ENCODE peak calls at places on chromosome 22, in six cellular contexts. One of them, this sample, is unnamed.

GRCh38 chr22:45171830-45172229 is 8.1 kb downstream of the NUP50 start:
- DNase-seq in hepatocyte: no peak
- DNase-seq in heart left ventricle: no peak
- DNase-seq in WERI-Rb-1: no peak
- DNase-seq in mammary epithelial cell: no peak
- DNase-seq in brain microvascular endothelial cell: no peak
- DNase-seq in this sample: no peak

GRCh38 chr22:47395481-47395880 is 633.0 kb downstream of the TBC1D22A start:
- DNase-seq in heart left ventricle: no peak
- DNase-seq in WERI-Rb-1: no peak
- DNase-seq in hepatocyte: no peak
- DNase-seq in mammary epithelial cell: no peak
- DNase-seq in brain microvascular endothelial cell: peak
- DNase-seq in this sample: no peak

GRCh38 chr22:48595511-48595905 is 1232.2 kb downstream of the BRD1 start:
- DNase-seq in WERI-Rb-1: peak
- DNase-seq in brain microvascular endothelial cell: no peak
- DNase-seq in heart left ventricle: no peak
- DNase-seq in mammary epithelial cell: no peak
- DNase-seq in hepatocyte: no peak
- DNase-seq in this sample: no peak

GRCh38 chr22:39098026-39098425 is 982 bp downstream of the APOBEC3H start:
- DNase-seq in brain microvascular endothelial cell: no peak
- DNase-seq in hepatocyte: no peak
- DNase-seq in mammary epithelial cell: no peak
- DNase-seq in heart left ventricle: no peak
- DNase-seq in WERI-Rb-1: no peak
- DNase-seq in this sample: no peak

GRCh38 chr22:21026783-21027692 is 5.3 kb downstream of the SLC7A4 start:
- DNase-seq in brain microvascular endothelial cell: peak
- DNase-seq in hepatocyte: no peak
- DNase-seq in heart left ventricle: peak
- DNase-seq in WERI-Rb-1: peak
- DNase-seq in mammary epithelial cell: peak
- DNase-seq in this sample: peak

GRCh38 chr22:50519151-50519550 is 6.2 kb downstream of the SCO2 start:
- DNase-seq in mammary epithelial cell: no peak
- DNase-seq in heart left ventricle: no peak
- DNase-seq in brain microvascular endothelial cell: no peak
- DNase-seq in WERI-Rb-1: no peak
- DNase-seq in hepatocyte: no peak
- DNase-seq in this sample: no peak

GRCh38 chr22:43884600-43885318 is 7.1 kb downstream of the PNPLA5 start:
- DNase-seq in WERI-Rb-1: peak
- DNase-seq in hepatocyte: peak
- DNase-seq in heart left ventricle: peak
- DNase-seq in brain microvascular endothelial cell: peak
- DNase-seq in mammary epithelial cell: peak
- DNase-seq in this sample: no peak

GRCh38 chr22:41776381-41776780 is 24.1 kb upstream of the CCDC134 start:
- DNase-seq in mammary epithelial cell: no peak
- DNase-seq in heart left ventricle: no peak
- DNase-seq in hepatocyte: no peak
- DNase-seq in WERI-Rb-1: no peak
- DNase-seq in brain microvascular endothelial cell: no peak
- DNase-seq in this sample: no peak

GRCh38 chr22:22462813-22463567 is 45.6 kb downstream of the ZNF280B start:
- DNase-seq in hepatocyte: no peak
- DNase-seq in WERI-Rb-1: no peak
- DNase-seq in mammary epithelial cell: no peak
- DNase-seq in brain microvascular endothelial cell: no peak
- DNase-seq in heart left ventricle: no peak
- DNase-seq in this sample: no peak

GRCh38 chr22:36419912-36420882 is 32.4 kb upstream of the MYH9 start:
- DNase-seq in mammary epithelial cell: no peak
- DNase-seq in heart left ventricle: peak
- DNase-seq in hepatocyte: peak
- DNase-seq in brain microvascular endothelial cell: no peak
- DNase-seq in WERI-Rb-1: no peak
- DNase-seq in this sample: no peak

GRCh38 chr22:40637181-40638150 is 947 bp upstream of the MRTFA start:
- DNase-seq in mammary epithelial cell: no peak
- DNase-seq in WERI-Rb-1: peak
- DNase-seq in heart left ventricle: peak
- DNase-seq in brain microvascular endothelial cell: no peak
- DNase-seq in hepatocyte: peak
- DNase-seq in this sample: peak

GRCh38 chr22:44714703-44715350 is 12.8 kb downstream of the PRR5 start:
- DNase-seq in brain microvascular endothelial cell: no peak
- DNase-seq in heart left ventricle: no peak
- DNase-seq in hepatocyte: no peak
- DNase-seq in WERI-Rb-1: no peak
- DNase-seq in mammary epithelial cell: no peak
- DNase-seq in this sample: no peak

GRCh38 chr22:46108564-46109473 is 41.5 kb upstream of the PPARA start:
- DNase-seq in WERI-Rb-1: peak
- DNase-seq in mammary epithelial cell: peak
- DNase-seq in hepatocyte: peak
- DNase-seq in brain microvascular endothelial cell: no peak
- DNase-seq in heart left ventricle: peak
- DNase-seq in this sample: peak

GRCh38 chr22:43658823-43659222 is 153.3 kb downstream of the EFCAB6 start:
- DNase-seq in WERI-Rb-1: peak
- DNase-seq in heart left ventricle: no peak
- DNase-seq in brain microvascular endothelial cell: no peak
- DNase-seq in mammary epithelial cell: no peak
- DNase-seq in hepatocyte: no peak
- DNase-seq in this sample: no peak

GRCh38 chr22:39122772-39123470 is 25.9 kb downstream of the APOBEC3H start:
- DNase-seq in mammary epithelial cell: no peak
- DNase-seq in heart left ventricle: no peak
- DNase-seq in brain microvascular endothelial cell: no peak
- DNase-seq in WERI-Rb-1: no peak
- DNase-seq in hepatocyte: no peak
- DNase-seq in this sample: no peak

GRCh38 chr22:37340331-37341262 is 58.3 kb downstream of the CYTH4 start:
- DNase-seq in mammary epithelial cell: no peak
- DNase-seq in WERI-Rb-1: no peak
- DNase-seq in heart left ventricle: no peak
- DNase-seq in hepatocyte: no peak
- DNase-seq in brain microvascular endothelial cell: no peak
- DNase-seq in this sample: no peak

GRCh38 chr22:35457729-35458546 is 58.0 kb downstream of the MCM5 start:
- DNase-seq in heart left ventricle: no peak
- DNase-seq in mammary epithelial cell: peak
- DNase-seq in hepatocyte: no peak
- DNase-seq in WERI-Rb-1: no peak
- DNase-seq in brain microvascular endothelial cell: no peak
- DNase-seq in this sample: no peak

GRCh38 chr22:47295226-47295901 is 532.9 kb downstream of the TBC1D22A start:
- DNase-seq in WERI-Rb-1: peak
- DNase-seq in heart left ventricle: no peak
- DNase-seq in brain microvascular endothelial cell: no peak
- DNase-seq in hepatocyte: no peak
- DNase-seq in mammary epithelial cell: no peak
- DNase-seq in this sample: no peak

GRCh38 chr22:37763652-37764051 is 44.1 kb upstream of the GCAT start:
- DNase-seq in heart left ventricle: no peak
- DNase-seq in WERI-Rb-1: peak
- DNase-seq in hepatocyte: no peak
- DNase-seq in brain microvascular endothelial cell: no peak
- DNase-seq in mammary epithelial cell: no peak
- DNase-seq in this sample: no peak

DNA sequence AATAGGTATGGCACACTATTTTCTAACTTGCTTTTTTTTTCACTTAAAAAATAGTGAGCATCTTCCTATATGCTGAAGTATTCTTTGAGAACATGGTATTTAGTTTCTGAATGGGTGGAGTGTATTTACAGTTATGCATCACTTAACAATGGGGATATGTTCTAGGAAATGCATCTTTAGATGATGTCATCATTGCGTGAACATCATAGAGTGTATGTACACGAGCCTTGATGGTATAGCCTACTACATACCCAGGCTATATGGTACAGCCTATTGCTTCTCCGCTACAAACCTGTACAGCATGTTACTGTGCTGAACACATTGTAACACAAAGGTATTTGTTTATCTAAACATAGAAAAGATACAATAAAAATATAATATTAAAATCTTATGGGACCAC is 124.3 kb upstream of the ASPHD2 start:
- DNase-seq in heart left ventricle: no peak
- DNase-seq in mammary epithelial cell: no peak
- DNase-seq in brain microvascular endothelial cell: no peak
- DNase-seq in hepatocyte: no peak
- DNase-seq in WERI-Rb-1: no peak
- DNase-seq in this sample: no peak
- TF ChIP-seq CTCF in heart left ventricle: no peak
- TF ChIP-seq CTCF in mammary epithelial cell: no peak
- TF ChIP-seq CTCF in brain microvascular endothelial cell: no peak
- TF ChIP-seq CTCF in hepatocyte: no peak
- TF ChIP-seq CTCF in WERI-Rb-1: no peak
- TF ChIP-seq CTCF in this sample: no peak

GRCh38 chr22:19957445-19957844 is 15.8 kb upstream of the TXNRD2 start:
- DNase-seq in hepatocyte: no peak
- DNase-seq in mammary epithelial cell: no peak
- DNase-seq in WERI-Rb-1: no peak
- DNase-seq in heart left ventricle: peak
- DNase-seq in brain microvascular endothelial cell: no peak
- DNase-seq in this sample: no peak
- TF ChIP-seq CTCF in hepatocyte: no peak
- TF ChIP-seq CTCF in mammary epithelial cell: no peak
- TF ChIP-seq CTCF in WERI-Rb-1: peak
- TF ChIP-seq CTCF in heart left ventricle: no peak
- TF ChIP-seq CTCF in brain microvascular endothelial cell: peak
- TF ChIP-seq CTCF in this sample: no peak

DNA sequence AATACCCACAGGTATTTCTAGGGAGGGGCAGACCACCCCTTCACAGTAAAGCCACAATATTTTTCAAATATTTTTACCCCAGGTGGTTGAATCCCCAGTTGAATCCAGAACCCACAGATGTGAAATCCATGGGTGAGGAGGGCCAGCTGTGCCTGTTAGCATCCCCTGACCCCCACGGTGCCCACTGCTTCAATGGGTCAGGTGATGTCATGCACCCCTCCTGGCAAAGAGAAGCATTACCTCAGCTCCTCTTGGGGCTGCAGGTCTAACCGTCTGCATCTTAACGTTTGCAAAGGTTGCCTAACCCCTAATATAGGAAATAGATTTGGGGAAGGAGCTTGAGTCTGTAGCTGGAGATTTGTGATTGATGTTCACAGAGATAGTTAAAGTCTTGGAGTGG is 24.7 kb upstream of the IL17RA start:
- DNase-seq in hepatocyte: no peak
- DNase-seq in brain microvascular endothelial cell: no peak
- DNase-seq in WERI-Rb-1: no peak
- DNase-seq in mammary epithelial cell: no peak
- DNase-seq in heart left ventricle: no peak
- DNase-seq in this sample: no peak
- TF ChIP-seq CTCF in hepatocyte: no peak
- TF ChIP-seq CTCF in brain microvascular endothelial cell: no peak
- TF ChIP-seq CTCF in WERI-Rb-1: no peak
- TF ChIP-seq CTCF in mammary epithelial cell: no peak
- TF ChIP-seq CTCF in heart left ventricle: no peak
- TF ChIP-seq CTCF in this sample: no peak

GRCh38 chr22:24106385-24107381 is 74.6 kb upstream of the SUSD2 start:
- DNase-seq in brain microvascular endothelial cell: no peak
- DNase-seq in mammary epithelial cell: no peak
- DNase-seq in WERI-Rb-1: peak
- DNase-seq in heart left ventricle: peak
- DNase-seq in hepatocyte: no peak
- DNase-seq in this sample: no peak
- TF ChIP-seq CTCF in brain microvascular endothelial cell: peak
- TF ChIP-seq CTCF in mammary epithelial cell: no peak
- TF ChIP-seq CTCF in WERI-Rb-1: no peak
- TF ChIP-seq CTCF in heart left ventricle: no peak
- TF ChIP-seq CTCF in hepatocyte: no peak
- TF ChIP-seq CTCF in this sample: peak

This sample was measured in HFFc6.